ENCODE peak calls at places on chromosomes 5 and 9, in seven cellular contexts. One of them, this sample, is unnamed.
A peak's percentile ranks its signal among the peaks of the same experiment; 100 is the strongest.

GRCh38 chr9:97982191-97982718 is 886 bp upstream of the ANP32B start:
- DNase-seq in kidney: no peak
- DNase-seq in mammary epithelial cell: no peak
- DNase-seq in SK-N-SH: no peak
- DNase-seq in colonic mucosa: no peak
- DNase-seq in CD8-positive, alpha-beta memory T cell: no peak
- DNase-seq in CD8-positive, alpha-beta T cell: no peak
- DNase-seq in this sample: no peak

GRCh38 chr5:137580030-137580429 is 80.9 kb upstream of the SPOCK1 start:
- DNase-seq in kidney: no peak
- DNase-seq in mammary epithelial cell: no peak
- DNase-seq in SK-N-SH: no peak
- DNase-seq in colonic mucosa: no peak
- DNase-seq in CD8-positive, alpha-beta memory T cell: no peak
- DNase-seq in CD8-positive, alpha-beta T cell: no peak
- DNase-seq in this sample: no peak

GRCh38 chr9:5008206-5008605 is 23.1 kb downstream of the JAK2 start:
- DNase-seq in kidney: no peak
- DNase-seq in mammary epithelial cell: no peak
- DNase-seq in SK-N-SH: no peak
- DNase-seq in colonic mucosa: no peak
- DNase-seq in CD8-positive, alpha-beta memory T cell: no peak
- DNase-seq in CD8-positive, alpha-beta T cell: no peak
- DNase-seq in this sample: no peak

GRCh38 chr9:118170032-118170955 is 466.1 kb downstream of the TLR4 start:
- DNase-seq in kidney: peak; percentile 29
- DNase-seq in mammary epithelial cell: peak; percentile 53
- DNase-seq in SK-N-SH: peak; percentile 57
- DNase-seq in colonic mucosa: peak; percentile 24
- DNase-seq in CD8-positive, alpha-beta memory T cell: no peak
- DNase-seq in CD8-positive, alpha-beta T cell: no peak
- DNase-seq in this sample: no peak

GRCh38 chr5:73729329-73729728 is 103.3 kb downstream of the ARHGEF28 start:
- DNase-seq in kidney: no peak
- DNase-seq in mammary epithelial cell: no peak
- DNase-seq in SK-N-SH: no peak
- DNase-seq in colonic mucosa: no peak
- DNase-seq in CD8-positive, alpha-beta memory T cell: no peak
- DNase-seq in CD8-positive, alpha-beta T cell: no peak
- DNase-seq in this sample: no peak

GRCh38 chr5:142888469-142889085 is 118.4 kb downstream of the ARHGAP26 start:
- DNase-seq in kidney: no peak
- DNase-seq in mammary epithelial cell: no peak
- DNase-seq in SK-N-SH: peak; percentile 70
- DNase-seq in colonic mucosa: no peak
- DNase-seq in CD8-positive, alpha-beta memory T cell: peak; percentile 9
- DNase-seq in CD8-positive, alpha-beta T cell: no peak
- DNase-seq in this sample: no peak

GRCh38 chr5:113243349-113243664 is 191.5 kb downstream of the TSSK1B start:
- DNase-seq in kidney: no peak
- DNase-seq in mammary epithelial cell: no peak
- DNase-seq in SK-N-SH: no peak
- DNase-seq in colonic mucosa: no peak
- DNase-seq in CD8-positive, alpha-beta memory T cell: no peak
- DNase-seq in CD8-positive, alpha-beta T cell: no peak
- DNase-seq in this sample: no peak

GRCh38 chr5:177071671-177072385 is 14.9 kb upstream of the FGFR4 start:
- DNase-seq in kidney: peak; percentile 26
- DNase-seq in mammary epithelial cell: peak; percentile 62
- DNase-seq in SK-N-SH: peak; percentile 74
- DNase-seq in colonic mucosa: peak; percentile 93
- DNase-seq in CD8-positive, alpha-beta memory T cell: peak; percentile 42
- DNase-seq in CD8-positive, alpha-beta T cell: peak; percentile 74
- DNase-seq in this sample: peak; percentile 87

GRCh38 chr9:20591223-20591622 is 31.1 kb downstream of the MLLT3 start:
- DNase-seq in kidney: no peak
- DNase-seq in mammary epithelial cell: peak; percentile 11
- DNase-seq in SK-N-SH: no peak
- DNase-seq in colonic mucosa: no peak
- DNase-seq in CD8-positive, alpha-beta memory T cell: no peak
- DNase-seq in CD8-positive, alpha-beta T cell: no peak
- DNase-seq in this sample: no peak

GRCh38 chr9:98024702-98025101 is 31.8 kb upstream of the NANS start:
- DNase-seq in kidney: no peak
- DNase-seq in mammary epithelial cell: no peak
- DNase-seq in SK-N-SH: no peak
- DNase-seq in colonic mucosa: no peak
- DNase-seq in CD8-positive, alpha-beta memory T cell: no peak
- DNase-seq in CD8-positive, alpha-beta T cell: no peak
- DNase-seq in this sample: no peak

GRCh38 chr5:140165101-140165920 is 9.7 kb upstream of the CYSTM1 start:
- DNase-seq in kidney: no peak
- DNase-seq in mammary epithelial cell: no peak
- DNase-seq in SK-N-SH: no peak
- DNase-seq in colonic mucosa: peak; percentile 82
- DNase-seq in CD8-positive, alpha-beta memory T cell: no peak
- DNase-seq in CD8-positive, alpha-beta T cell: no peak
- DNase-seq in this sample: no peak

GRCh38 chr5:135395451-135395850 is 3.6 kb downstream of the MACROH2A1 start:
- DNase-seq in kidney: no peak
- DNase-seq in mammary epithelial cell: no peak
- DNase-seq in SK-N-SH: no peak
- DNase-seq in colonic mucosa: no peak
- DNase-seq in CD8-positive, alpha-beta memory T cell: no peak
- DNase-seq in CD8-positive, alpha-beta T cell: no peak
- DNase-seq in this sample: no peak

GRCh38 chr5:145484195-145484594 is 350.9 kb downstream of the PRELID2 start:
- DNase-seq in kidney: no peak
- DNase-seq in mammary epithelial cell: peak; percentile 74
- DNase-seq in SK-N-SH: no peak
- DNase-seq in colonic mucosa: no peak
- DNase-seq in CD8-positive, alpha-beta memory T cell: no peak
- DNase-seq in CD8-positive, alpha-beta T cell: no peak
- DNase-seq in this sample: no peak

GRCh38 chr9:89825648-89826047 is 220.8 kb downstream of the GADD45G start:
- DNase-seq in kidney: no peak
- DNase-seq in mammary epithelial cell: no peak
- DNase-seq in SK-N-SH: no peak
- DNase-seq in colonic mucosa: no peak
- DNase-seq in CD8-positive, alpha-beta memory T cell: no peak
- DNase-seq in CD8-positive, alpha-beta T cell: no peak
- DNase-seq in this sample: no peak

GRCh38 chr5:148984333-148984732 is 78.5 kb downstream of the SH3TC2 start:
- DNase-seq in kidney: no peak
- DNase-seq in mammary epithelial cell: peak; percentile 94
- DNase-seq in SK-N-SH: no peak
- DNase-seq in colonic mucosa: no peak
- DNase-seq in CD8-positive, alpha-beta memory T cell: no peak
- DNase-seq in CD8-positive, alpha-beta T cell: no peak
- DNase-seq in this sample: no peak

GRCh38 chr9:69768101-69768500 is 8.3 kb upstream of the PTAR1 start:
- DNase-seq in kidney: no peak
- DNase-seq in mammary epithelial cell: no peak
- DNase-seq in SK-N-SH: no peak
- DNase-seq in colonic mucosa: no peak
- DNase-seq in CD8-positive, alpha-beta memory T cell: no peak
- DNase-seq in CD8-positive, alpha-beta T cell: no peak
- DNase-seq in this sample: no peak

GRCh38 chr5:30041291-30041690 is 1152.2 kb upstream of the CDH6 start:
- DNase-seq in kidney: no peak
- DNase-seq in mammary epithelial cell: no peak
- DNase-seq in SK-N-SH: no peak
- DNase-seq in colonic mucosa: no peak
- DNase-seq in CD8-positive, alpha-beta memory T cell: no peak
- DNase-seq in CD8-positive, alpha-beta T cell: no peak
- DNase-seq in this sample: no peak

GRCh38 chr9:127180457-127181314 is 58.3 kb upstream of the ANGPTL2 start:
- DNase-seq in kidney: peak; percentile 56
- DNase-seq in mammary epithelial cell: no peak
- DNase-seq in SK-N-SH: no peak
- DNase-seq in colonic mucosa: peak; percentile 12
- DNase-seq in CD8-positive, alpha-beta memory T cell: no peak
- DNase-seq in CD8-positive, alpha-beta T cell: no peak
- DNase-seq in this sample: peak; percentile 28

GRCh38 chr5:32597046-32597629 is 11.8 kb downstream of the SUB1 start:
- DNase-seq in kidney: no peak
- DNase-seq in mammary epithelial cell: no peak
- DNase-seq in SK-N-SH: no peak
- DNase-seq in colonic mucosa: no peak
- DNase-seq in CD8-positive, alpha-beta memory T cell: no peak
- DNase-seq in CD8-positive, alpha-beta T cell: no peak
- DNase-seq in this sample: no peak

GRCh38 chr5:72693001-72693442 is 123.4 kb upstream of the TNPO1 start:
- DNase-seq in kidney: no peak
- DNase-seq in mammary epithelial cell: no peak
- DNase-seq in SK-N-SH: peak; percentile 50
- DNase-seq in colonic mucosa: no peak
- DNase-seq in CD8-positive, alpha-beta memory T cell: no peak
- DNase-seq in CD8-positive, alpha-beta T cell: no peak
- DNase-seq in this sample: no peak

GRCh38 chr5:122311888-122312669 is at the start of gene SNCAIP:
- DNase-seq in kidney: peak; percentile 83
- DNase-seq in mammary epithelial cell: peak; percentile 21
- DNase-seq in SK-N-SH: peak; percentile 81
- DNase-seq in colonic mucosa: peak; percentile 37
- DNase-seq in CD8-positive, alpha-beta memory T cell: no peak
- DNase-seq in CD8-positive, alpha-beta T cell: no peak
- DNase-seq in this sample: peak; percentile 76

GRCh38 chr9:124297915-124298645 is 40.3 kb downstream of the NEK6 start:
- DNase-seq in kidney: no peak
- DNase-seq in mammary epithelial cell: no peak
- DNase-seq in SK-N-SH: no peak
- DNase-seq in colonic mucosa: no peak
- DNase-seq in CD8-positive, alpha-beta memory T cell: no peak
- DNase-seq in CD8-positive, alpha-beta T cell: no peak
- DNase-seq in this sample: no peak

GRCh38 chr5:146441896-146442295 is 5.2 kb upstream of the TCERG1 start:
- DNase-seq in kidney: no peak
- DNase-seq in mammary epithelial cell: peak; percentile 67
- DNase-seq in SK-N-SH: no peak
- DNase-seq in colonic mucosa: no peak
- DNase-seq in CD8-positive, alpha-beta memory T cell: no peak
- DNase-seq in CD8-positive, alpha-beta T cell: no peak
- DNase-seq in this sample: no peak

GRCh38 chr9:32403567-32403966 is 19.1 kb downstream of the ACO1 start:
- DNase-seq in kidney: no peak
- DNase-seq in mammary epithelial cell: no peak
- DNase-seq in SK-N-SH: no peak
- DNase-seq in colonic mucosa: no peak
- DNase-seq in CD8-positive, alpha-beta memory T cell: no peak
- DNase-seq in CD8-positive, alpha-beta T cell: no peak
- DNase-seq in this sample: no peak

GRCh38 chr9:75962186-75963036 is 71.9 kb downstream of the PCSK5 start:
- DNase-seq in kidney: no peak
- DNase-seq in mammary epithelial cell: no peak
- DNase-seq in SK-N-SH: no peak
- DNase-seq in colonic mucosa: peak; percentile 35
- DNase-seq in CD8-positive, alpha-beta memory T cell: no peak
- DNase-seq in CD8-positive, alpha-beta T cell: no peak
- DNase-seq in this sample: no peak

GRCh38 chr5:41346609-41347008 is 133.3 kb upstream of the C6 start:
- DNase-seq in kidney: no peak
- DNase-seq in mammary epithelial cell: no peak
- DNase-seq in SK-N-SH: no peak
- DNase-seq in colonic mucosa: no peak
- DNase-seq in CD8-positive, alpha-beta memory T cell: no peak
- DNase-seq in CD8-positive, alpha-beta T cell: no peak
- DNase-seq in this sample: no peak

GRCh38 chr5:62587737-62588136 is 9.1 kb downstream of the LRRC70 start:
- DNase-seq in kidney: no peak
- DNase-seq in mammary epithelial cell: no peak
- DNase-seq in SK-N-SH: no peak
- DNase-seq in colonic mucosa: no peak
- DNase-seq in CD8-positive, alpha-beta memory T cell: no peak
- DNase-seq in CD8-positive, alpha-beta T cell: no peak
- DNase-seq in this sample: no peak

GRCh38 chr9:137457406-137458193 is 1.5 kb downstream of the NSMF start:
- DNase-seq in kidney: peak; percentile 77
- DNase-seq in mammary epithelial cell: no peak
- DNase-seq in SK-N-SH: peak; percentile 24
- DNase-seq in colonic mucosa: no peak
- DNase-seq in CD8-positive, alpha-beta memory T cell: no peak
- DNase-seq in CD8-positive, alpha-beta T cell: peak; percentile 5
- DNase-seq in this sample: peak; percentile 62

GRCh38 chr5:170046221-170046620 is 59.5 kb upstream of the FOXI1 start:
- DNase-seq in kidney: no peak
- DNase-seq in mammary epithelial cell: no peak
- DNase-seq in SK-N-SH: peak; percentile 56
- DNase-seq in colonic mucosa: no peak
- DNase-seq in CD8-positive, alpha-beta memory T cell: no peak
- DNase-seq in CD8-positive, alpha-beta T cell: no peak
- DNase-seq in this sample: no peak

GRCh38 chr5:96675882-96676281 is 13.7 kb downstream of the CAST start:
- DNase-seq in kidney: no peak
- DNase-seq in mammary epithelial cell: no peak
- DNase-seq in SK-N-SH: no peak
- DNase-seq in colonic mucosa: no peak
- DNase-seq in CD8-positive, alpha-beta memory T cell: no peak
- DNase-seq in CD8-positive, alpha-beta T cell: no peak
- DNase-seq in this sample: no peak
- H3K4me3 ChIP-seq in kidney: no peak overlapping the region
- H3K4me3 ChIP-seq in mammary epithelial cell: no peak overlapping the region
- H3K4me3 ChIP-seq in SK-N-SH: no peak overlapping the region
- H3K4me3 ChIP-seq in colonic mucosa: no peak overlapping the region
- H3K4me3 ChIP-seq in CD8-positive, alpha-beta memory T cell: no peak overlapping the region
- H3K4me3 ChIP-seq in CD8-positive, alpha-beta T cell: no peak overlapping the region
- H3K4me3 ChIP-seq in this sample: no peak overlapping the region

GRCh38 chr9:93475856-93476255 is 22.5 kb upstream of the FAM120AOS start:
- DNase-seq in kidney: no peak
- DNase-seq in mammary epithelial cell: no peak
- DNase-seq in SK-N-SH: no peak
- DNase-seq in colonic mucosa: no peak
- DNase-seq in CD8-positive, alpha-beta memory T cell: no peak
- DNase-seq in CD8-positive, alpha-beta T cell: no peak
- DNase-seq in this sample: no peak
- H3K36me3 ChIP-seq in kidney: no peaks in the 10 kb centered on the region
- H3K36me3 ChIP-seq in mammary epithelial cell: peaks cover 20% of the 10 kb centered on the region
- H3K36me3 ChIP-seq in SK-N-SH: peaks cover 34% of the 10 kb centered on the region
- H3K36me3 ChIP-seq in colonic mucosa: no peaks in the 10 kb centered on the region
- H3K36me3 ChIP-seq in CD8-positive, alpha-beta memory T cell: peaks cover 18% of the 10 kb centered on the region
- H3K36me3 ChIP-seq in CD8-positive, alpha-beta T cell: peaks cover 12% of the 10 kb centered on the region
- H3K36me3 ChIP-seq in this sample: no peaks in the 10 kb centered on the region

DNA sequence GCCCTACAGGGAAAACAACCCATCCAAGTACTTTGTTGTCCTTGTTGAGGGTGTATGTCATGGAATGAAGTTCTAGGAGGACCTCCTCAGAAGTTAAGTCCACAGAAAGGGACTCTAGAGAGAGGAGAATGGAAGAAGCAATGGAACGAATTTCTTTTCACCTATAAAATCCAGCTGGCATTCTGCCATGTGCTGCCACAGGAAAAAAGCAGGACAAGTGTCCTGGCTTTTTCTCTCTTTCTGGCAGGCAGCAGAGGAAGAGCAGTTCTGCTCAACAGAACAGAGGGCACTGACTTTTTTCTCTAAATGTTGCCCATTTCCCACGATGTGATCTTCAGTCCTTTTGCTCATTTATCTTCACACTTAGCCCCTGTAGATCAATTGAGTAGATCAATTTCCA is 240.8 kb downstream of the MCTP1 start:
- DNase-seq in kidney: no peak
- DNase-seq in mammary epithelial cell: no peak
- DNase-seq in SK-N-SH: no peak
- DNase-seq in colonic mucosa: no peak
- DNase-seq in CD8-positive, alpha-beta memory T cell: no peak
- DNase-seq in CD8-positive, alpha-beta T cell: no peak
- DNase-seq in this sample: no peak
- H3K4me3 ChIP-seq in kidney: no peak overlapping the region
- H3K4me3 ChIP-seq in mammary epithelial cell: no peak overlapping the region
- H3K4me3 ChIP-seq in SK-N-SH: no peak overlapping the region
- H3K4me3 ChIP-seq in colonic mucosa: no peak overlapping the region
- H3K4me3 ChIP-seq in CD8-positive, alpha-beta memory T cell: no peak overlapping the region
- H3K4me3 ChIP-seq in CD8-positive, alpha-beta T cell: no peak overlapping the region
- H3K4me3 ChIP-seq in this sample: no peak overlapping the region

GRCh38 chr5:132210944-132211343 is 16.7 kb downstream of the P4HA2 start:
- DNase-seq in kidney: no peak
- DNase-seq in mammary epithelial cell: no peak
- DNase-seq in SK-N-SH: no peak
- DNase-seq in colonic mucosa: no peak
- DNase-seq in CD8-positive, alpha-beta memory T cell: no peak
- DNase-seq in CD8-positive, alpha-beta T cell: no peak
- DNase-seq in this sample: no peak
- H3K36me3 ChIP-seq in kidney: peaks cover 54% of the 10 kb centered on the region
- H3K36me3 ChIP-seq in mammary epithelial cell: peaks cover 42% of the 10 kb centered on the region
- H3K36me3 ChIP-seq in SK-N-SH: peaks cover 27% of the 10 kb centered on the region
- H3K36me3 ChIP-seq in colonic mucosa: no peaks in the 10 kb centered on the region
- H3K36me3 ChIP-seq in CD8-positive, alpha-beta memory T cell: no peaks in the 10 kb centered on the region
- H3K36me3 ChIP-seq in CD8-positive, alpha-beta T cell: no peaks in the 10 kb centered on the region
- H3K36me3 ChIP-seq in this sample: no peaks in the 10 kb centered on the region

This sample was measured in ovary.